ENCODE peak calls at places on chromosomes 16 and 17, in four cellular contexts. E, Z, L and R are unnamed samples.
A peak's percentile ranks its signal among the peaks of the same experiment; 100 is the strongest.

GRCh38 chr17:21174719-21175118 is 39.2 kb downstream of the TMEM11 start:
- DNase-seq in E (no peak), Z (no peak), L (no peak), R (no peak)

GRCh38 chr17:70434536-70435490 is 265.5 kb downstream of the KCNJ2 start:
- DNase-seq in E (no peak), Z (no peak), L (no peak), R (no peak)

GRCh38 chr16:15899538-15900100 is 11.2 kb upstream of the CEP20 start:
- DNase-seq in E (no peak), Z (peak; percentile 89), L (peak; percentile 25), R (peak; percentile 64)

GRCh38 chr17:73340093-73340596 is 28.3 kb upstream of the CDC42EP4 start:
- DNase-seq in E (no peak), Z (no peak), L (no peak), R (no peak)

GRCh38 chr17:76597156-76598003 is 11.7 kb upstream of the ST6GALNAC2 start:
- DNase-seq in E (peak; percentile 47), Z (no peak), L (no peak), R (peak; percentile 79)

GRCh38 chr16:67101683-67102082 is 8.1 kb upstream of the PHAF1 start:
- DNase-seq in E (no peak), Z (no peak), L (no peak), R (no peak)

GRCh38 chr17:40071720-40072480 is 9.1 kb downstream of the THRA start:
- DNase-seq in E (peak; percentile 96), Z (peak; percentile 98), L (no peak), R (peak; percentile 88)

GRCh38 chr17:3973498-3974137 is 9.4 kb upstream of the ATP2A3 start:
- DNase-seq in E (no peak), Z (no peak), L (no peak), R (no peak)

GRCh38 chr16:75252946-75253911 is 1.8 kb upstream of the BCAR1 start:
- DNase-seq in E (no peak), Z (peak; percentile 20), L (no peak), R (no peak)

GRCh38 chr17:75059369-75060345 is 12.6 kb downstream of the KCTD2 start:
- DNase-seq in E (no peak), Z (no peak), L (no peak), R (peak; percentile 48)

GRCh38 chr17:80779961-80780380 is 211.7 kb upstream of the CHMP6 start:
- DNase-seq in E (no peak), Z (peak; percentile 23), L (no peak), R (no peak)

GRCh38 chr17:77716289-77716929 is 242.1 kb upstream of the TNRC6C start:
- DNase-seq in E (no peak), Z (no peak), L (no peak), R (no peak)

GRCh38 chr17:933168-934083 is 46.1 kb downstream of the NXN start:
- DNase-seq in E (no peak), Z (peak; percentile 64), L (no peak), R (peak; percentile 76)

GRCh38 chr17:66426397-66427033 is 124.1 kb downstream of the PRKCA start:
- DNase-seq in E (peak; percentile 9), Z (no peak), L (no peak), R (no peak)

GRCh38 chr17:56359518-56359917 is 206.2 kb downstream of the ANKFN1 start:
- DNase-seq in E (no peak), Z (no peak), L (no peak), R (no peak)

GRCh38 chr16:25034916-25035315 is 19.7 kb upstream of the ARHGAP17 start:
- DNase-seq in E (no peak), Z (no peak), L (no peak), R (no peak)

GRCh38 chr17:36534117-36534880 is at the start of gene MYO19:
- DNase-seq in E (peak; percentile 80), Z (peak; percentile 73), L (peak; percentile 39), R (peak; percentile 61)

GRCh38 chr16:28067604-28068382 is 4.3 kb upstream of the GSG1L start:
- DNase-seq in E (no peak), Z (no peak), L (no peak), R (no peak)

GRCh38 chr16:80940069-80940856 is 66.4 kb downstream of the CMC2 start:
- DNase-seq in E (no peak), Z (no peak), L (no peak), R (no peak)

GRCh38 chr17:17387461-17388362 is 84.5 kb downstream of the NT5M start:
- DNase-seq in E (peak; percentile 50), Z (peak; percentile 90), L (no peak), R (no peak)

GRCh38 chr17:45135978-45136791 is 698 bp downstream of the ACBD4 start:
- DNase-seq in E (no peak), Z (no peak), L (no peak), R (no peak)

GRCh38 chr16:70789231-70789926 is 11.6 kb downstream of the VAC14 start:
- DNase-seq in E (no peak), Z (peak; percentile 40), L (no peak), R (no peak)

GRCh38 chr16:18932243-18932997 is 6.2 kb upstream of the SMG1 start:
- DNase-seq in E (no peak), Z (no peak), L (no peak), R (no peak)

GRCh38 chr17:8430966-8431365 is 4.7 kb upstream of the NDEL1 start:
- DNase-seq in E (no peak), Z (peak; percentile 34), L (no peak), R (no peak)

GRCh38 chr16:67517661-67518423 is 10.8 kb upstream of the RIPOR1 start:
- DNase-seq in E (no peak), Z (no peak), L (no peak), R (no peak)